ENCODE peak calls at places on chromosomes 4 and X, in seven cellular contexts. K is A549, F is prostate gland, X is lower lobe of right lung, R is GM13976, V is pancreas, D is choroid plexus epithelial cell. W is an unnamed sample.

GRCh38 chrX:130125090-130125489 is 14.8 kb upstream of the ELF4 start:
- DNase-seq in K (no peak), F (peak; percentile 57), X (no peak), R (no peak), V (peak; percentile 79), D (no peak), W (no peak)

GRCh38 chrX:2507904-2508630 is 7.3 kb upstream of the DHRSX start:
- DNase-seq in K (no peak), F (no peak), X (no peak), R (no peak), V (no peak), D (no peak), W (no peak)

GRCh38 chr4:17817027-17817426 is 6.2 kb downstream of the NCAPG start:
- DNase-seq in K (no peak), F (no peak), X (no peak), R (peak; percentile 27), V (no peak), D (peak; percentile 91), W (peak; percentile 30)

GRCh38 chr4:150310159-150310895 is 232.1 kb downstream of the DCLK2 start:
- DNase-seq in K (no peak), F (no peak), X (no peak), R (no peak), V (no peak), D (peak; percentile 83), W (no peak)

GRCh38 chr4:3518511-3518880 is 13.7 kb downstream of the LRPAP1 start:
- DNase-seq in K (no peak), F (no peak), X (peak; percentile 20), R (no peak), V (no peak), D (no peak), W (no peak)

GRCh38 chrX:48487362-48487785 is 11.4 kb downstream of the FTSJ1 start:
- DNase-seq in K (no peak), F (no peak), X (no peak), R (no peak), V (no peak), D (peak; percentile 95), W (no peak)

GRCh38 chr4:87032884-87033533 is 98.2 kb downstream of the AFF1 start:
- DNase-seq in K (no peak), F (peak; percentile 40), X (no peak), R (no peak), V (no peak), D (peak; percentile 91), W (no peak)

GRCh38 chrX:41491267-41492004 is 44.3 kb downstream of the NYX start:
- DNase-seq in K (peak; percentile 33), F (no peak), X (no peak), R (no peak), V (no peak), D (peak; percentile 91), W (no peak)

GRCh38 chr4:8501781-8502180 is 61.2 kb downstream of the TRMT44 start:
- DNase-seq in K (no peak), F (no peak), X (no peak), R (no peak), V (no peak), D (no peak), W (no peak)

GRCh38 chr4:94368459-94368858 is 25.8 kb upstream of the HPGDS start:
- DNase-seq in K (no peak), F (no peak), X (no peak), R (no peak), V (no peak), D (no peak), W (no peak)

GRCh38 chr4:126790633-126791032 is 842.1 kb upstream of the INTU start:
- DNase-seq in K (no peak), F (no peak), X (no peak), R (no peak), V (no peak), D (peak; percentile 74), W (no peak)

GRCh38 chr4:182805606-182806149 is 111.5 kb downstream of the DCTD start:
- DNase-seq in K (no peak), F (no peak), X (no peak), R (no peak), V (no peak), D (no peak), W (no peak)

GRCh38 chr4:142817442-142817841 is 28.7 kb downstream of the INPP4B start:
- DNase-seq in K (no peak), F (no peak), X (no peak), R (no peak), V (no peak), D (peak; percentile 80), W (no peak)

GRCh38 chr4:8120518-8120917 is 38.1 kb downstream of the ABLIM2 start:
- DNase-seq in K (no peak), F (no peak), X (no peak), R (no peak), V (peak; percentile 73), D (peak; percentile 22), W (no peak)

GRCh38 chr4:25092139-25092538 is 61.4 kb upstream of the LGI2 start:
- DNase-seq in K (no peak), F (no peak), X (no peak), R (no peak), V (no peak), D (no peak), W (no peak)

GRCh38 chrX:46260502-46260901 is 284.7 kb downstream of the ZNF674 start:
- DNase-seq in K (no peak), F (no peak), X (no peak), R (no peak), V (no peak), D (no peak), W (no peak)

GRCh38 chrX:56564182-56564885 is 907 bp downstream of the UBQLN2 start:
- DNase-seq in K (no peak), F (peak; percentile 3), X (no peak), R (peak; percentile 22), V (no peak), D (peak; percentile 54), W (peak; percentile 16)

GRCh38 chrX:108601276-108601675 is 135.1 kb downstream of the IRS4 start:
- DNase-seq in K (no peak), F (no peak), X (no peak), R (no peak), V (no peak), D (peak; percentile 5), W (no peak)

GRCh38 chr4:79748835-79749234 is 324.2 kb downstream of the ANTXR2 start:
- DNase-seq in K (no peak), F (no peak), X (peak; percentile 20), R (no peak), V (peak; percentile 6), D (no peak), W (no peak)

DNA sequence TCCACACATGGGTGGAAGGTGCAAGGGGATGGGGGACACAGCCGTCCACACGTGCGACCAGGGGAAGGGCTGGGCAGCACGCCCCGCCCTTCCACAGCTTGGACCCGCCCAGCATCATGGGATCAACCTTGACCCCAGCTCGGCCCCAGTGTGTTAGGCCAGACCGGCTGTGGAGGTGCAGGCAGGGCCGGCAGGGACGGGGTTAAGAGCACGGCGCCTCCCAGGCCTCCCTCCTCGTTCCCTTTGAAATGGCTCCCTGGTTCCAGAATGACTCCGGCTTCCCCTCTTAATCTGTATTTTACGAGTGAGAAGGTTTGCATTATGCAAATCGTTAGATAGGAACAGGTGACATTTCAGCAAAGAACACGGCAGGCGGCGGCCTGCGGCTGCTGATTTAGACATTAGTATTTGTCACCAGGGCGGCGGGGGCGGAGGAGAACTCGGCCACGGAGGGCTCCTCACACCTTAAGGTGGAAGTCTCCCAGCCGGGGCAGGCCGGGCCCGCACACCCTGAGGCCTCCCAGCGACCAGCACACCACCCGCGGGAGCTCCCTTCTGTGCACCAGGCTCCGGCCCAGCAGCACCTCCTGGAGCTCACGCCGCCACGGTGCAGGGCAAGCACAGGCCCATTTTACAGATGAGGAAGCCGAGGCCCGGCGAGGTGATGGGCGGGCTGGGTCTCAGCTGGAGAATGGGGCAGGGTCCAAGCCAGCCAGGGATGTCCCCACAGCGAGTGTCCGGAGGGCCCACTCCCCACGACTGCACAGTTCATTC is 116.1 kb downstream of the FAM53A start:
- DNase-seq in K (no peak), F (no peak), X (peak; percentile 46), R (no peak), V (peak; percentile 24), D (no peak), W (no peak)
- TF ChIP-seq CTCF in K (no peak), F (no peak), X (no peak), R (no peak), V (no peak), D (no peak), W (no peak)

GRCh38 chr4:6302869-6303268 is 33.2 kb downstream of the WFS1 start:
- DNase-seq in K (no peak), F (no peak), X (no peak), R (no peak), V (no peak), D (no peak), W (no peak)
- TF ChIP-seq CTCF in K (no peak), F (no peak), X (no peak), R (no peak), V (no peak), D (no peak), W (no peak)

GRCh38 chr4:163191999-163192398 is 25.3 kb upstream of the NAF1 start:
- DNase-seq in K (no peak), F (no peak), X (no peak), R (no peak), V (no peak), D (peak; percentile 30), W (no peak)
- TF ChIP-seq CTCF in K (peak; percentile 14), F (no peak), X (no peak), R (no peak), V (no peak), D (peak; percentile 54), W (no peak)

GRCh38 chr4:21775703-21776102 is 172.9 kb downstream of the KCNIP4 start:
- DNase-seq in K (no peak), F (no peak), X (no peak), R (no peak), V (no peak), D (no peak), W (no peak)

GRCh38 chr4:21778702-21779101 is 169.9 kb downstream of the KCNIP4 start:
- DNase-seq in K (no peak), F (no peak), X (no peak), R (no peak), V (no peak), D (no peak), W (no peak)

GRCh38 chr4:21780158-21780557 is 168.4 kb downstream of the KCNIP4 start:
- DNase-seq in K (no peak), F (no peak), X (no peak), R (no peak), V (no peak), D (no peak), W (no peak)
- TF ChIP-seq CTCF in K (no peak), F (no peak), X (no peak), R (no peak), V (no peak), D (no peak), W (no peak)

DNA sequence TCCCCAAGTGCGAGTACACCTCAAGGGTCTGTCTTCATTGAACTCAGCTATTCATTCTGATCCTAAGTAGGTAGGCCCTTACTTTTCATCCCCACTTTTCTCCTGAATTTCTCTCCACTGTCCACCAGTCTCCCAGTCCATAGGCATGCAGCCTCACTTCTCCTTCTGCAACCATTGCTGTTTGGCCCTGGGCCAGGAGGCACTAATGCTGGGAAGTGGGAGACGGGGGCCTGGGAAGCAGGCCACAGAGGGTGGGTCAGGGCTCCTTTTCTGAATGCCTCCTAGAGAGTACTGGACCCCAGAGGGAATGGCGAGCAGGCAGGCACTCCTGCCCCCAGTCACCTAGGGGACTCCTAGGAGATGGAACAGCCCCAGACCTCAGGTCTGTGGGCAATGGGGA is 203.5 kb upstream of the RPL34 start:
- DNase-seq in K (no peak), F (no peak), X (no peak), R (no peak), V (no peak), D (no peak), W (no peak)
- TF ChIP-seq CTCF in K (no peak), F (no peak), X (no peak), R (no peak), V (no peak), D (no peak), W (no peak)

GRCh38 chr4:76426272-76426671 is 5.3 kb upstream of the CCDC158 start:
- DNase-seq in K (no peak), F (no peak), X (no peak), R (no peak), V (no peak), D (no peak), W (no peak)
- TF ChIP-seq CTCF in K (peak; percentile 18), F (no peak), X (no peak), R (no peak), V (no peak), D (peak; percentile 21), W (no peak)

W was measured in GM10248.